ENCODE peak calls at places on chromosomes 13 and 19, in seven cellular contexts. One of them, this sample, is unnamed.

GRCh38 chr19:43425567-43426392 is 11.1 kb downstream of the TEX101 start:
- DNase-seq in H1: no peak
- DNase-seq in K562: no peak
- DNase-seq in SK-N-SH: no peak
- DNase-seq in GM12892: no peak
- DNase-seq in GM12878: no peak
- DNase-seq in HepG2: no peak
- DNase-seq in this sample: no peak

GRCh38 chr13:57632276-57633140 is 964 bp downstream of the PCDH17 start:
- DNase-seq in H1: no peak
- DNase-seq in K562: no peak
- DNase-seq in SK-N-SH: peak
- DNase-seq in GM12892: no peak
- DNase-seq in GM12878: no peak
- DNase-seq in HepG2: no peak
- DNase-seq in this sample: no peak

GRCh38 chr13:80924596-80924995 is 583.7 kb upstream of the SPRY2 start:
- DNase-seq in H1: no peak
- DNase-seq in K562: no peak
- DNase-seq in SK-N-SH: no peak
- DNase-seq in GM12892: no peak
- DNase-seq in GM12878: no peak
- DNase-seq in HepG2: no peak
- DNase-seq in this sample: no peak

GRCh38 chr13:25803626-25804025 is 248.2 kb downstream of the SHISA2 start:
- DNase-seq in H1: no peak
- DNase-seq in K562: no peak
- DNase-seq in SK-N-SH: no peak
- DNase-seq in GM12892: no peak
- DNase-seq in GM12878: no peak
- DNase-seq in HepG2: no peak
- DNase-seq in this sample: no peak

GRCh38 chr19:20664917-20665781 is 3.8 kb upstream of the ZNF626 start:
- DNase-seq in H1: no peak
- DNase-seq in K562: no peak
- DNase-seq in SK-N-SH: no peak
- DNase-seq in GM12892: no peak
- DNase-seq in GM12878: no peak
- DNase-seq in HepG2: peak
- DNase-seq in this sample: no peak

GRCh38 chr19:12015753-12016116 is 19.7 kb downstream of the ZNF433 start:
- DNase-seq in H1: no peak
- DNase-seq in K562: no peak
- DNase-seq in SK-N-SH: no peak
- DNase-seq in GM12892: no peak
- DNase-seq in GM12878: no peak
- DNase-seq in HepG2: peak
- DNase-seq in this sample: no peak

GRCh38 chr13:26872444-26873173 is 112.0 kb upstream of the GPR12 start:
- DNase-seq in H1: peak
- DNase-seq in K562: peak
- DNase-seq in SK-N-SH: peak
- DNase-seq in GM12892: no peak
- DNase-seq in GM12878: no peak
- DNase-seq in HepG2: peak
- DNase-seq in this sample: no peak

GRCh38 chr13:74251778-74252519 is 117.7 kb upstream of the KLF12 start:
- DNase-seq in H1: no peak
- DNase-seq in K562: no peak
- DNase-seq in SK-N-SH: no peak
- DNase-seq in GM12892: no peak
- DNase-seq in GM12878: no peak
- DNase-seq in HepG2: no peak
- DNase-seq in this sample: no peak

GRCh38 chr13:51000576-51001260 is 91.1 kb downstream of the RNASEH2B start:
- DNase-seq in H1: no peak
- DNase-seq in K562: no peak
- DNase-seq in SK-N-SH: no peak
- DNase-seq in GM12892: no peak
- DNase-seq in GM12878: no peak
- DNase-seq in HepG2: no peak
- DNase-seq in this sample: no peak

GRCh38 chr19:4139614-4140236 is 13.7 kb upstream of the CREB3L3 start:
- DNase-seq in H1: peak
- DNase-seq in K562: peak
- DNase-seq in SK-N-SH: peak
- DNase-seq in GM12892: peak
- DNase-seq in GM12878: peak
- DNase-seq in HepG2: peak
- DNase-seq in this sample: peak

GRCh38 chr19:1401138-1401888 is at the start of gene GAMT:
- DNase-seq in H1: no peak
- DNase-seq in K562: peak
- DNase-seq in SK-N-SH: peak
- DNase-seq in GM12892: peak
- DNase-seq in GM12878: no peak
- DNase-seq in HepG2: no peak
- DNase-seq in this sample: peak

GRCh38 chr13:38981096-38981495 is 9.5 kb downstream of the STOML3 start:
- DNase-seq in H1: no peak
- DNase-seq in K562: no peak
- DNase-seq in SK-N-SH: no peak
- DNase-seq in GM12892: no peak
- DNase-seq in GM12878: no peak
- DNase-seq in HepG2: no peak
- DNase-seq in this sample: no peak

GRCh38 chr19:28426902-28427232 is 786.1 kb downstream of the UQCRFS1 start:
- DNase-seq in H1: no peak
- DNase-seq in K562: peak
- DNase-seq in SK-N-SH: no peak
- DNase-seq in GM12892: no peak
- DNase-seq in GM12878: no peak
- DNase-seq in HepG2: no peak
- DNase-seq in this sample: no peak

GRCh38 chr13:106756446-106756845 is 188.5 kb upstream of the ARGLU1 start:
- DNase-seq in H1: no peak
- DNase-seq in K562: no peak
- DNase-seq in SK-N-SH: no peak
- DNase-seq in GM12892: no peak
- DNase-seq in GM12878: no peak
- DNase-seq in HepG2: no peak
- DNase-seq in this sample: no peak

GRCh38 chr19:1487576-1488281 is 2.4 kb downstream of the PCSK4 start:
- DNase-seq in H1: no peak
- DNase-seq in K562: no peak
- DNase-seq in SK-N-SH: no peak
- DNase-seq in GM12892: no peak
- DNase-seq in GM12878: no peak
- DNase-seq in HepG2: no peak
- DNase-seq in this sample: no peak

GRCh38 chr13:22001336-22001735 is 330.5 kb downstream of the FGF9 start:
- DNase-seq in H1: no peak
- DNase-seq in K562: no peak
- DNase-seq in SK-N-SH: no peak
- DNase-seq in GM12892: no peak
- DNase-seq in GM12878: no peak
- DNase-seq in HepG2: no peak
- DNase-seq in this sample: no peak

GRCh38 chr13:76853481-76853880 is 32.7 kb downstream of the KCTD12 start:
- DNase-seq in H1: no peak
- DNase-seq in K562: no peak
- DNase-seq in SK-N-SH: no peak
- DNase-seq in GM12892: no peak
- DNase-seq in GM12878: no peak
- DNase-seq in HepG2: no peak
- DNase-seq in this sample: no peak

DNA sequence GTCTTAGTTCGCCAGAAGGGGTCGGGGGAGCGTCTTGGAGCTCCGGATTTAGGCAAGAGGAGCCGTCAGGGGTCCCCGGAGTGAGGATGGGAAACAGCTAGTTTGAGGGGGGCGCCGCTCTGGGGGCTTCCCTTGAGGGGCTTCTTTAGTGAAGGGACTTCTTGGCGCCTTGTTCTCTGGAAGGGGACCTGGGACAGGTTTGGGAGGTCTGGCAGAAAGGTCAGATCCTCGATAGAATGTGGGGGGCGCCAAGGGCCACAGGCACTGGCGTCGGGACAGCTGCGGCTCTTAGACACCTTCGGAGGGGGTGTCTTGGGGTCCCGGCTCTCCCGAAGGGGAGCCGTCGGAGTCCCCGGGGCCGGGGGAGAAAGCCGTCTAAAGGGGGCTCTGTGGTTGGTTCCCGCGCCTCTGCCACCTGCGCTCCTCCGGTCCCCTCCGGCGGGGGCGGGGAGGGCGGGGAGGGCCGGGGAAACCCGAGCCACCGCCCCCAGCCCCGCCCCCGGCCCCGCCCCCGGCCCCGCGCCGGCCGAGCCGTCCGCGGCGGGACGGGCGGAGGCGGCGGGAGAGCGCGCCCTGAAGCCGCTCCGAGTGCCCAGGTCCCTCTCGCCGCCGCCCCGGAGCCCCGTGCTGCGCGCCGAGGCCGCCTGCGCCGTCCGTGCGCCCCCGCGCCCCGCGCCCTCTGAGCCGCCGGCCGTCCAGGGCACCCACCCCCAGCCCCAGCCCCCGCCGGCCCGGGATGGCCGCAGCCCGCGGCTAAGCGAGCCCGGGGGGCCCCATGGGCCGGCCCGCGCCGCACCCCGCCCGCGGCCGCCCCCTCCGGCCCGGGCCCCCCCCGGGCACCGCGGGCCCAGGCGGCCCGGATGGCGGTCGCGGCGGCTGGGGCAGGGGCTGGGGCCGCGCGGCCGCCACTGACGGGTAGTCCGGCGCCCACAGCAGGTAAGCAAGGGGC is at the start of gene NRTN:
- DNase-seq in H1: no peak
- DNase-seq in K562: peak
- DNase-seq in SK-N-SH: peak
- DNase-seq in GM12892: peak
- DNase-seq in GM12878: no peak
- DNase-seq in HepG2: no peak
- DNase-seq in this sample: peak
- TF ChIP-seq TAF1 in H1: no peak
- TF ChIP-seq TAF1 in K562: no peak
- TF ChIP-seq TAF1 in SK-N-SH: no peak
- TF ChIP-seq TAF1 in GM12892: no peak
- TF ChIP-seq TAF1 in GM12878: no peak
- TF ChIP-seq TAF1 in HepG2: no peak
- TF ChIP-seq TAF1 in this sample: no peak

GRCh38 chr13:58935689-58936088 is 1228.0 kb downstream of the DIAPH3 start:
- DNase-seq in H1: no peak
- DNase-seq in K562: no peak
- DNase-seq in SK-N-SH: no peak
- DNase-seq in GM12892: no peak
- DNase-seq in GM12878: no peak
- DNase-seq in HepG2: no peak
- DNase-seq in this sample: no peak

GRCh38 chr13:58933475-58933874 is 1230.3 kb downstream of the DIAPH3 start:
- DNase-seq in H1: no peak
- DNase-seq in K562: no peak
- DNase-seq in SK-N-SH: no peak
- DNase-seq in GM12892: no peak
- DNase-seq in GM12878: no peak
- DNase-seq in HepG2: no peak
- DNase-seq in this sample: no peak
- TF ChIP-seq TAF1 in H1: no peak
- TF ChIP-seq TAF1 in K562: no peak
- TF ChIP-seq TAF1 in SK-N-SH: no peak
- TF ChIP-seq TAF1 in GM12892: no peak
- TF ChIP-seq TAF1 in GM12878: no peak
- TF ChIP-seq TAF1 in HepG2: no peak
- TF ChIP-seq TAF1 in this sample: no peak

GRCh38 chr13:91922969-91923592 is 524.7 kb downstream of the GPC5 start:
- DNase-seq in H1: no peak
- DNase-seq in K562: no peak
- DNase-seq in SK-N-SH: peak
- DNase-seq in GM12892: no peak
- DNase-seq in GM12878: no peak
- DNase-seq in HepG2: peak
- DNase-seq in this sample: no peak
- TF ChIP-seq TAF1 in H1: no peak
- TF ChIP-seq TAF1 in K562: no peak
- TF ChIP-seq TAF1 in SK-N-SH: no peak
- TF ChIP-seq TAF1 in GM12892: no peak
- TF ChIP-seq TAF1 in GM12878: no peak
- TF ChIP-seq TAF1 in HepG2: no peak
- TF ChIP-seq TAF1 in this sample: no peak

GRCh38 chr13:112481458-112481857 is 105.3 kb downstream of the SPACA7 start:
- DNase-seq in H1: no peak
- DNase-seq in K562: no peak
- DNase-seq in SK-N-SH: no peak
- DNase-seq in GM12892: no peak
- DNase-seq in GM12878: no peak
- DNase-seq in HepG2: no peak
- DNase-seq in this sample: no peak

GRCh38 chr13:112483299-112483698 is 104.7 kb downstream of the TUBGCP3 start:
- DNase-seq in H1: no peak
- DNase-seq in K562: no peak
- DNase-seq in SK-N-SH: no peak
- DNase-seq in GM12892: no peak
- DNase-seq in GM12878: no peak
- DNase-seq in HepG2: no peak
- DNase-seq in this sample: no peak

GRCh38 chr13:112489199-112489598 is 98.8 kb downstream of the TUBGCP3 start:
- DNase-seq in H1: no peak
- DNase-seq in K562: no peak
- DNase-seq in SK-N-SH: no peak
- DNase-seq in GM12892: no peak
- DNase-seq in GM12878: no peak
- DNase-seq in HepG2: no peak
- DNase-seq in this sample: no peak

GRCh38 chr13:112487127-112487517 is 100.8 kb downstream of the TUBGCP3 start:
- DNase-seq in H1: no peak
- DNase-seq in K562: no peak
- DNase-seq in SK-N-SH: no peak
- DNase-seq in GM12892: no peak
- DNase-seq in GM12878: no peak
- DNase-seq in HepG2: no peak
- DNase-seq in this sample: no peak

DNA sequence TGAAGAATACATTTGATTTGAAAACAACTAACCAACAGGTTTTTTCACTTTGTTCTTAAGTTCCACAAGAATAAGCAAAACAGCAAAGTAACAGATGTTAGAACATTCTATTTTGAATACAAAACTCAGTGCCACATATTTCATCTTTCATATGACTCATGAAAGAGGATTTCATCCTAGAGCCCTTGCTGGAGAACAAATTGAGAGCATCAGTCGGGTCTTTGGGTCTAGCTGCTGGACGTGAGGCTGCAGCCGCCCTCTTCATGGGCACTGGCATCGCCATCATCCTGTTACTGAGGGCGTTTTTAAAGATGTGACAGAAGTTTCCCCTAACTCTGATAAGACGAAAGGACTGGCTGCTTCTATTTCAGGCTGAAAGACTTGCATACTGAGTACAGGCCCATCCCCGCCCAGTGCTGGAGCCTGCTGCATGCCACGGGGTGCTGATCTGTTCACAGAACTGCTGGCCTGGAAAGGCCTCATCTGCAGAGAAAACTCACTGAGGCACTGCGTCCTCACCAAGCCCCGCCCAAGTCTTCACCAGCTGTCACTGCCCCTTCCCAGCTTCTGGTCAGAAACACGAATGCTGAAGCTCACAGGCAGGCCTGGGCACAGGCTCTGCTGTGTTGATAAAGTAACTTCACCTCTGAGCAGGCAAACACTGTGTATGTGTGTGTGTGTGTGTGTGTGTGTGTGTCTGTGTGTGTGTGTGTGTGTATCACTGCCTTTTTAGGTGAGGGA is 101.4 kb downstream of the TUBGCP3 start:
- DNase-seq in H1: no peak
- DNase-seq in K562: no peak
- DNase-seq in SK-N-SH: no peak
- DNase-seq in GM12892: no peak
- DNase-seq in GM12878: no peak
- DNase-seq in HepG2: no peak
- DNase-seq in this sample: no peak
- TF ChIP-seq TAF1 in H1: no peak
- TF ChIP-seq TAF1 in K562: no peak
- TF ChIP-seq TAF1 in SK-N-SH: no peak
- TF ChIP-seq TAF1 in GM12892: no peak
- TF ChIP-seq TAF1 in GM12878: no peak
- TF ChIP-seq TAF1 in HepG2: no peak
- TF ChIP-seq TAF1 in this sample: no peak